ENCODE peak calls at places on chromosomes 1 and 21, in seven cellular contexts. S is breast epithelium, K is GM12891, T is tibial nerve, C is endothelial cell of umbilical vein, V is A549, B is HepG2. I is an unnamed sample.

GRCh38 chr1:206872139-206872538 is 6.7 kb downstream of the IL20 start:
- DNase-seq in S (no peak), K (no peak), T (no peak), C (no peak), V (no peak), B (no peak), I (no peak)

GRCh38 chr1:171484760-171485374 is 463 bp upstream of the PRRC2C start:
- DNase-seq in S (no peak), K (no peak), T (no peak), C (no peak), V (no peak), B (no peak), I (no peak)

GRCh38 chr1:50424045-50424939 is 1.0 kb upstream of the DMRTA2 start:
- DNase-seq in S (no peak), K (no peak), T (no peak), C (peak; percentile 30), V (no peak), B (no peak), I (peak; percentile 66)

GRCh38 chr1:119097380-119097779 is 43.1 kb downstream of the WARS2 start:
- DNase-seq in S (no peak), K (no peak), T (no peak), C (no peak), V (no peak), B (no peak), I (no peak)

GRCh38 chr1:230827081-230827681 is 41.1 kb downstream of the C1orf198 start:
- DNase-seq in S (no peak), K (no peak), T (peak; percentile 61), C (no peak), V (no peak), B (peak; percentile 5), I (no peak)

GRCh38 chr1:19169642-19170041 is 40.4 kb downstream of the UBR4 start:
- DNase-seq in S (no peak), K (peak; percentile 13), T (no peak), C (no peak), V (no peak), B (no peak), I (no peak)

GRCh38 chr1:172449585-172450523 is 6.0 kb upstream of the PIGC start:
- DNase-seq in S (no peak), K (peak; percentile 28), T (no peak), C (peak; percentile 61), V (peak; percentile 70), B (peak; percentile 85), I (peak; percentile 52)

GRCh38 chr1:85585845-85586244 is 5.3 kb downstream of the CCN1 start:
- DNase-seq in S (peak; percentile 70), K (no peak), T (no peak), C (no peak), V (no peak), B (no peak), I (no peak)

GRCh38 chr1:6048179-6048867 is 2.6 kb downstream of the KCNAB2 start:
- DNase-seq in S (no peak), K (no peak), T (no peak), C (no peak), V (no peak), B (no peak), I (no peak)

GRCh38 chr1:110196917-110197782 is 13.0 kb upstream of the KCNC4 start:
- DNase-seq in S (no peak), K (peak; percentile 94), T (no peak), C (peak; percentile 34), V (peak; percentile 77), B (peak; percentile 42), I (peak; percentile 88)

GRCh38 chr1:109632671-109633346 is 13.2 kb downstream of the AMPD2 start:
- DNase-seq in S (no peak), K (no peak), T (no peak), C (no peak), V (no peak), B (no peak), I (no peak)

GRCh38 chr21:37562920-37563640 is 196.5 kb downstream of the DYRK1A start:
- DNase-seq in S (no peak), K (no peak), T (no peak), C (no peak), V (no peak), B (no peak), I (no peak)

GRCh38 chr1:25952851-25953401 is 44.9 kb downstream of the PAFAH2 start:
- DNase-seq in S (no peak), K (no peak), T (no peak), C (no peak), V (no peak), B (no peak), I (no peak)

GRCh38 chr1:110647254-110647891 is 27.4 kb downstream of the KCNA3 start:
- DNase-seq in S (no peak), K (no peak), T (no peak), C (peak; percentile 10), V (no peak), B (no peak), I (no peak)

GRCh38 chr1:27026621-27027574 is 14.2 kb upstream of the TENT5B start:
- DNase-seq in S (peak; percentile 95), K (no peak), T (no peak), C (no peak), V (no peak), B (no peak), I (peak; percentile 48)

GRCh38 chr1:60972841-60973364 is 109.5 kb upstream of the NFIA start:
- DNase-seq in S (no peak), K (no peak), T (no peak), C (peak; percentile 16), V (no peak), B (peak; percentile 75), I (peak; percentile 51)

GRCh38 chr1:109649380-109649987 is 6.4 kb upstream of the GSTM4 start:
- DNase-seq in S (no peak), K (no peak), T (no peak), C (peak; percentile 60), V (no peak), B (no peak), I (no peak)

DNA sequence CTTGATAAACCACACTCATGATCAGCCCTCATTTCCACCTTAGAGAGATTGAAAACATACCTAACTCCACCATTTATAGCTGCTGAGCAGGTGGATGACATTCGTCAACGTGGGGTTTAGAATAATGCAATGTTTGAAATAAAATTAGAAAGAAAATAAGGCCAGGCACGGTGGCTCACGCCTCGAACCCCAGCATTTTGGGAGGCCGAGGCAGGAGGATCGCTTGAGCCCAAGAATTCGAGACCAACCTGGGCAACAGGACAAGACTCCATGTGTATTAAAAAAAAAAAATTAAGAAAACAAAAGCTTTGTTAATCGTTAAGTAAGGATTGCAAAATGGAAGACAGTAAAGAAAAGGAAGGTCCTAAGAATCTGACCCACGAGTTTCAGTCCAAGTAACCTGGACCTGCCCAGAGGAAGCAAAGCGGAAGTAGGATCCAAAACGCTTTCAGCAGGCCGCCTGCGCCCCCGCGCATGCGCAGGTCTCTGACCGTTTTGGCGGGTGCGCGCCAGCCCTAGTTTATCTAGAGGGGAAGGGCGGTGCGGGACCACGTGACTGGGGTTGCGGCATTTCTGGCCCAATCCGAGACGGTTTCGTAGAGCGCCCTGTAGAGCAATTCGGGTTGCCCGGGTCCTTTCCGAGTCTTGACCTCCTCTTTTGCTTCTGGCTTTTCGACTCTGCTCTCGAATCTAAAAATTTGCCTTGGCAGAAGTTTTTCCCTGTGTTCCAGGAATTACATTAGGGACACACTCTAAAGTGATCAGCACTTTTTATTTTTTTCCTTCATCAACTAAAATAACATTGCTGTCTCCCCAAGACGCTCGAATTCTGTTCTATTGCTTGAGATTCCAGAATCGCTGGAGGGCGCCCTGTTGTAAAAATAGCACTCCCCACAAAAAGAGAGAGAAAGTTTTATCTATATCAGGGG is 22.5 kb downstream of the ANP32E start:
- DNase-seq in S (peak; percentile 90), K (peak; percentile 75), T (peak; percentile 89), C (peak; percentile 88), V (peak; percentile 98), B (peak; percentile 80), I (peak; percentile 71)
- TF ChIP-seq POLR2A in S (no peak), K (peak; percentile 58), T (peak; percentile 4), C (no peak), V (peak; percentile 18), B (peak; percentile 39), I (peak; percentile 41)

DNA sequence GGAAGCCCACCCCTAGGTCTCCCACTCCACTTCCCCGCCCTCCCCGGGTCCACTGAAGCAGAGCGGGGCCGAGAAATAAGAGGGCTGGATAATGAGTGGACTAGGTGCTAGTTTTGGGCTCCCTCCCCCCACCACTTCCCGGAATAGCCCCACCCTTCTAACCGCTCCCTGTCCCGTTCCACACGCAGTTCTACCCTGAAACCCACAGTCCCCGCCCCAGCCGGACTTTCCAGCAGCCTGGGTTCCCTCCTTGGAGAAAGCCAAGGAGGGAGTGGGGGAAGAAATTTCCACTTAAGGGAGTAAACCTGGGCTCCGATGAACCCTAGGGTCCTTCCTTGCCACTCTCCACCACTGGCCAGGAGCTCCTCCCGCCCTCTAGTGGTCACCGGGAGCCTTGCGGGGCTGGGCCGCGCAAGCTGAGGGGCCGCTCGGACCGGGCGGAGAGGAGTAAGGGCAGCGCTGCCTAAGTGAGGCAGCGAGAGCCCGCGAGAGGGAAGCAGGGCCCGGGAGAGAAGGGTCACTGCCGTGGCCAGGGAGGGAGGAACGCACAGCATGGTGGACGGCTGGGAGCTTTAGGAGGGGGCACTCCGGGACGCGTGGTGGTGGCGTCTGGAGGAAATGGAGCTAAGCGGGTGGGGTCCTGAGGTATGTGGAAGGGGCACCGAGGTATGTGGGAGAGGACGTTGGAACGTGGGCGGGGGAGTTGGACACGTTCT is 14.3 kb downstream of the THBS3 start:
- DNase-seq in S (peak; percentile 90), K (peak; percentile 89), T (peak; percentile 81), C (peak; percentile 91), V (peak; percentile 84), B (peak; percentile 75), I (peak; percentile 94)
- TF ChIP-seq POLR2A in S (peak; percentile 45), K (no peak), T (peak; percentile 56), C (peak; percentile 30), V (peak; percentile 49), B (no peak), I (peak; percentile 46)

GRCh38 chr1:46065405-46065804 is 67.0 kb downstream of the PIK3R3 start:
- DNase-seq in S (no peak), K (no peak), T (no peak), C (no peak), V (no peak), B (no peak), I (no peak)

GRCh38 chr1:46064708-46065107 is 67.7 kb downstream of the PIK3R3 start:
- DNase-seq in S (no peak), K (no peak), T (no peak), C (no peak), V (no peak), B (no peak), I (no peak)

GRCh38 chr1:46070164-46070814 is 62.1 kb downstream of the PIK3R3 start:
- DNase-seq in S (no peak), K (no peak), T (no peak), C (no peak), V (no peak), B (peak; percentile 3), I (no peak)

GRCh38 chr1:46067652-46068051 is 64.8 kb downstream of the PIK3R3 start:
- DNase-seq in S (no peak), K (no peak), T (no peak), C (no peak), V (no peak), B (no peak), I (no peak)

DNA sequence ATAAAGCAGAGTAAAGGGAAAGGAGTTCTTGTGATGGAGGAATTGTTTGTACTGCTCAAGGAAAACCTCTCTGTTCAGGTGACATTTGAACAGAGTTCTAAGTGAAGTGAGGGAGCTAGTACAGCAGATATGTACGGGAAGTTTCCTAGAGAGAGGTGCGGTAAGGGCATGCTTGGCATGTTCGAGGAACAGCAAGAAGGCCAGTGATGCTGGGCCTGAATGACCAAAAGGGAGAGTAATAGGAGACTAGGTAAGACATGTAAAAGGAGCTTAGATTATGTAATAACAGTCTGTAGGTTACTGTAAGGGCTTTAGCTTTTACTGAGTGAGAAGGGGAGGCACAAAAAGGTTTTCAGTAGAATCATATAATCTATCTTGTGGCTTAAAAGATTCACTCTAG is 63.9 kb downstream of the PIK3R3 start:
- DNase-seq in S (no peak), K (no peak), T (no peak), C (no peak), V (no peak), B (no peak), I (no peak)
- TF ChIP-seq POLR2A in S (no peak), K (no peak), T (no peak), C (no peak), V (no peak), B (no peak), I (no peak)

GRCh38 chr1:198846506-198847010 is 207.7 kb downstream of the PTPRC start:
- DNase-seq in S (no peak), K (no peak), T (no peak), C (no peak), V (no peak), B (no peak), I (no peak)
- TF ChIP-seq POLR2A in S (no peak), K (no peak), T (no peak), C (no peak), V (no peak), B (no peak), I (no peak)